ENCODE peak calls at places on chromosome 9, in eight cellular contexts. N, P, G, C, E, A, J and U are unnamed samples.
A peak's percentile ranks its signal among the peaks of the same experiment; 100 is the strongest.

GRCh38 chr9:90942555-90942954 is 140.9 kb downstream of the SYK start:
- DNase-seq in N (no peak), P (peak; percentile 85), G (no peak), C (no peak), E (no peak), A (no peak), J (peak; percentile 61), U (peak; percentile 84)

GRCh38 chr9:82091100-82091499 is 102.5 kb downstream of the SPATA31D1 start:
- DNase-seq in N (no peak), P (no peak), G (peak; percentile 14), C (no peak), E (no peak), A (no peak), J (no peak), U (no peak)

GRCh38 chr9:19310246-19310645 is 69.8 kb downstream of the RPS6 start:
- DNase-seq in N (no peak), P (no peak), G (no peak), C (no peak), E (no peak), A (no peak), J (no peak), U (no peak)

GRCh38 chr9:136487672-136488071 is 4.8 kb upstream of the SEC16A start:
- DNase-seq in N (no peak), P (no peak), G (no peak), C (no peak), E (no peak), A (no peak), J (no peak), U (no peak)

GRCh38 chr9:87245271-87245670 is 252.4 kb upstream of the DAPK1 start:
- DNase-seq in N (no peak), P (no peak), G (no peak), C (no peak), E (no peak), A (no peak), J (no peak), U (no peak)

GRCh38 chr9:95907794-95908193 is 32.3 kb downstream of the ERCC6L2 start:
- DNase-seq in N (no peak), P (no peak), G (peak; percentile 2), C (no peak), E (no peak), A (no peak), J (no peak), U (no peak)

GRCh38 chr9:136433043-136433715 is 6.5 kb downstream of the INPP5E start:
- DNase-seq in N (no peak), P (no peak), G (no peak), C (no peak), E (no peak), A (no peak), J (no peak), U (no peak)

GRCh38 chr9:126624912-126625311 is 11.2 kb downstream of the LMX1B start:
- DNase-seq in N (no peak), P (no peak), G (no peak), C (no peak), E (no peak), A (no peak), J (no peak), U (no peak)

GRCh38 chr9:89368550-89368949 is 50.2 kb downstream of the SECISBP2 start:
- DNase-seq in N (no peak), P (no peak), G (no peak), C (no peak), E (no peak), A (no peak), J (no peak), U (no peak)

GRCh38 chr9:70324963-70325362 is 66.2 kb downstream of the SMC5 start:
- DNase-seq in N (no peak), P (no peak), G (peak; percentile 64), C (peak; percentile 27), E (peak; percentile 7), A (no peak), J (no peak), U (no peak)

GRCh38 chr9:134631881-134632280 is 9.7 kb upstream of the COL5A1 start:
- DNase-seq in N (no peak), P (no peak), G (no peak), C (no peak), E (no peak), A (no peak), J (peak; percentile 5), U (no peak)

GRCh38 chr9:125332527-125332926 is 70.9 kb downstream of the GAPVD1 start:
- DNase-seq in N (no peak), P (peak; percentile 83), G (no peak), C (no peak), E (no peak), A (no peak), J (no peak), U (peak; percentile 85)

GRCh38 chr9:124020520-124021384 is 9.2 kb downstream of the LHX2 start:
- DNase-seq in N (no peak), P (peak; percentile 77), G (no peak), C (no peak), E (no peak), A (no peak), J (no peak), U (no peak)

GRCh38 chr9:79812507-79813261 is 240.9 kb downstream of the TLE4 start:
- DNase-seq in N (no peak), P (peak; percentile 59), G (no peak), C (no peak), E (no peak), A (no peak), J (no peak), U (no peak)